ENCODE peak calls at places on chromosomes 11 and 22, in five cellular contexts. U is fibroblast of mammary gland, B is A673, N is lung, G is K562. K is an unnamed sample.

GRCh38 chr22:19400881-19401280 is 30.7 kb downstream of the HIRA start:
- DNase-seq in U (no peak), B (no peak), N (no peak), G (no peak), K (no peak)

GRCh38 chr11:71525188-71525937 is 1.7 kb upstream of the KRTAP5-7 start:
- DNase-seq in U (no peak), B (no peak), N (no peak), G (no peak), K (no peak)

GRCh38 chr11:104968856-104969776 is 742 bp upstream of the CASP4 start:
- DNase-seq in U (peak), B (peak), N (no peak), G (no peak), K (peak)

GRCh38 chr22:42324566-42324965 is 54.1 kb upstream of the TCF20 start:
- DNase-seq in U (no peak), B (no peak), N (no peak), G (no peak), K (no peak)

GRCh38 chr22:48263431-48263765 is 1500.9 kb downstream of the TBC1D22A start:
- DNase-seq in U (no peak), B (no peak), N (no peak), G (no peak), K (no peak)

GRCh38 chr22:44023404-44024287 is 456 bp upstream of the PARVB start:
- DNase-seq in U (peak), B (peak), N (no peak), G (peak), K (no peak)

GRCh38 chr11:44804449-44805151 is 77.8 kb downstream of the TSPAN18 start:
- DNase-seq in U (no peak), B (no peak), N (no peak), G (no peak), K (no peak)

GRCh38 chr22:25002241-25002985 is 49.9 kb downstream of the KIAA1671 start:
- DNase-seq in U (no peak), B (no peak), N (no peak), G (no peak), K (no peak)

GRCh38 chr11:128590587-128590986 is 3.2 kb upstream of the ETS1 start:
- DNase-seq in U (no peak), B (no peak), N (no peak), G (no peak), K (no peak)

GRCh38 chr22:37010174-37010573 is 9.1 kb downstream of the TST start:
- DNase-seq in U (no peak), B (no peak), N (no peak), G (no peak), K (no peak)

GRCh38 chr11:4936745-4937144 is 10.7 kb downstream of the OR51A4 start:
- DNase-seq in U (no peak), B (no peak), N (no peak), G (no peak), K (no peak)

GRCh38 chr11:62632492-62632891 is 10.7 kb upstream of the B3GAT3 start:
- DNase-seq in U (no peak), B (no peak), N (no peak), G (no peak), K (no peak)

GRCh38 chr11:62621567-62622470 is at the start of gene B3GAT3:
- DNase-seq in U (peak), B (peak), N (peak), G (peak), K (peak)

GRCh38 chr11:62622476-62622875 is 690 bp upstream of the B3GAT3 start:
- DNase-seq in U (no peak), B (no peak), N (no peak), G (no peak), K (no peak)

DNA sequence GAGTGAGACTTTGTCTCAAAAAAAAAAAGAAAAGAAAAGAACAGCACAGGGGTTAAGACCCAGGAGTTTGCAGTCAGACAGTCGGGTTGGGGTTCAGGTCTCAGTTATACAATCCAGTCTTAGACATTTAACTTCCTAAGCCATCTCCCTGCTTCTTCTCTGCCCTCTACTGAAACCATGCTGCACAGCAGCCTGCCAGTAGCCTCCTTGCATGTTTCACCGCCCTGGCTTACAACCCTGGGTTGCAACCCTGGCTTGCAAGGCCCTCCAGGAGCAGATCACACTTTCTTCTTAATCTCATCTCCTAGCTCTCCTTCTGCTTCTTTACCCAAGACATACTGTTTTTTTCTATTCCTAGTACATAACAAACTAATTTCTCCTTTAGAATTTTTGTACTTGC is 5.9 kb upstream of the B3GAT3 start:
- DNase-seq in U (no peak), B (no peak), N (no peak), G (no peak), K (no peak)
- TF ChIP-seq CTCF in U (peak), B (peak), N (no peak), G (peak), K (no peak)

GRCh38 chr11:93244018-93244417 is 46.2 kb upstream of the SLC36A4 start:
- DNase-seq in U (no peak), B (no peak), N (no peak), G (no peak), K (no peak)
- TF ChIP-seq CTCF in U (no peak), B (no peak), N (no peak), G (no peak), K (no peak)

GRCh38 chr11:107921997-107922396 is 6.3 kb upstream of the RAB39A start:
- DNase-seq in U (no peak), B (no peak), N (no peak), G (no peak), K (no peak)

GRCh38 chr11:107915229-107915628 is 13.0 kb upstream of the RAB39A start:
- DNase-seq in U (no peak), B (no peak), N (no peak), G (no peak), K (no peak)

GRCh38 chr11:107916671-107917241 is 11.5 kb upstream of the RAB39A start:
- DNase-seq in U (peak), B (peak), N (no peak), G (peak), K (no peak)
- TF ChIP-seq CTCF in U (peak), B (peak), N (no peak), G (peak), K (peak)

GRCh38 chr11:131544591-131544990 is 174.2 kb downstream of the NTM start:
- DNase-seq in U (no peak), B (no peak), N (no peak), G (no peak), K (no peak)
- TF ChIP-seq CTCF in U (no peak), B (no peak), N (no peak), G (no peak), K (no peak)

GRCh38 chr11:8196749-8197148 is 27.9 kb upstream of the RIC3 start:
- DNase-seq in U (no peak), B (no peak), N (no peak), G (no peak), K (no peak)
- TF ChIP-seq CTCF in U (no peak), B (no peak), N (no peak), G (no peak), K (no peak)

GRCh38 chr11:27716850-27717249 is 16.6 kb upstream of the BDNF start:
- DNase-seq in U (peak), B (no peak), N (no peak), G (no peak), K (peak)
- TF ChIP-seq CTCF in U (peak), B (no peak), N (no peak), G (no peak), K (peak)

DNA sequence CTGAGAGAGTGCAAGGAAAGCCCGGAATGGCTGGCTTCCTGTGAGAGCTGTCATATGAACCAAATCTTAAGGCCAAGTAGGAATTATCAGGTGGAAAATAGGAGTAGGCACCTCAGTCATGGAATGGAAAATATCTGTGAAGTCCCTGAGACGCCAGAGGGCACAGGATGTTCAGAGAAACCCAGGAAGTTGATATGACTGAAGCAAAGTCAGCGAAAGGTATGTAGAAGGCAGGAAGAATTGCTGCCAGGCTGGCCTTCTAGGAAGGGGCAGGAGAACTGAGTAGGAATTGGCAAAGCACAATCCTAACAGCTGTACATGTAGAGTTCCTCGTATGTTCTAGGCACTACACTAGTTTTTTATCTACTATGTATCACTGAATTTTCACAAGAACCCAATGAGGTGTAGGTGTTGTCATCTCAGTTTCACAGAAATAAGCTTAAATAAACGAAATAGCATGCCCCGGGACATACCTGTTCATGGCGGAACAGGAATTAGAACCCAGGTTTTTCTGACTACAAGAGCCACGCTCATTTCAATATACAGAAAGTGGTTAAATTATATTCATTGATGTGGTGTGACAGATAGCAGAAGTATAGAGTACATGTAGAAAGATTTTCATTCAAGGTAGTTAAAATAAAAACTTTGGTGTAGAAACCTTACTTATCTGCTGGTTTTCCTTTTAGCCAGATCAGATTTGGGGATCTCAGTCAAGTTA is 17.0 kb downstream of the HMGXB4 start:
- DNase-seq in U (no peak), B (no peak), N (no peak), G (no peak), K (no peak)
- TF ChIP-seq CTCF in U (no peak), B (no peak), N (no peak), G (no peak), K (no peak)

GRCh38 chr11:10920875-10921274 is 63.0 kb upstream of the ZBED5 start:
- DNase-seq in U (no peak), B (no peak), N (no peak), G (no peak), K (no peak)
- TF ChIP-seq CTCF in U (no peak), B (no peak), N (no peak), G (no peak), K (no peak)